ENCODE peak calls at places on chromosomes 1 and 21, in five cellular contexts. T is effector memory CD4-positive, alpha-beta T cell; C is HCT116; M is fibroblast of mammary gland; R is psoas muscle. L is an unnamed sample.

GRCh38 chr1:169193191-169193850 is 86.8 kb downstream of the ATP1B1 start:
- DNase-seq in C (no peak), R (peak; percentile 9), M (peak; percentile 23), T (no peak), L (no peak)

GRCh38 chr1:187267745-187268277 is 439.1 kb downstream of the PLA2G4A start:
- DNase-seq in R (no peak), C (peak; percentile 12), M (no peak), T (no peak), L (no peak)

GRCh38 chr1:196678510-196678884 is 26.7 kb downstream of the CFH start:
- DNase-seq in T (no peak), R (no peak), C (no peak), M (peak; percentile 44), L (no peak)

GRCh38 chr1:212135166-212135565 is 99.6 kb downstream of the DTL start:
- DNase-seq in T (no peak), R (no peak), M (no peak), C (no peak), L (no peak)

GRCh38 chr1:50417946-50418599 is 5.2 kb downstream of the DMRTA2 start:
- DNase-seq in T (no peak), C (no peak), R (no peak), M (no peak), L (no peak)

GRCh38 chr1:235888119-235888643 is 21.5 kb upstream of the LYST start:
- DNase-seq in R (no peak), M (no peak), T (no peak), C (no peak), L (no peak)

GRCh38 chr1:21045351-21045750 is 131.3 kb downstream of the EIF4G3 start:
- DNase-seq in M (peak; percentile 28), T (no peak), C (no peak), R (no peak), L (no peak)

GRCh38 chr1:234598974-234599616 is 10.9 kb downstream of the IRF2BP2 start:
- DNase-seq in M (peak; percentile 40), T (no peak), C (no peak), R (peak; percentile 38), L (peak; percentile 77)

GRCh38 chr1:3852711-3853498 is 4.1 kb downstream of the CEP104 start:
- DNase-seq in C (no peak), R (no peak), M (no peak), T (no peak), L (no peak)

GRCh38 chr1:38444311-38444710 is 397.7 kb upstream of the POU3F1 start:
- DNase-seq in C (no peak), T (no peak), M (peak; percentile 55), R (no peak), L (no peak)

GRCh38 chr1:147781056-147781471 is 20.7 kb upstream of the GJA5 start:
- DNase-seq in T (no peak), M (peak; percentile 8), R (no peak), C (no peak), L (no peak)

GRCh38 chr1:180778782-180779398 is 133.8 kb upstream of the KIAA1614 start:
- DNase-seq in M (no peak), T (no peak), C (peak; percentile 10), R (no peak), L (no peak)

GRCh38 chr21:30168086-30168485 is 1.5 kb upstream of the CLDN17 start:
- DNase-seq in M (no peak), R (no peak), C (no peak), T (no peak), L (no peak)

GRCh38 chr1:182446033-182446669 is 3.8 kb upstream of the RGSL1 start:
- DNase-seq in C (peak; percentile 47), R (no peak), M (peak; percentile 62), T (no peak), L (no peak)

GRCh38 chr21:45073301-45074047 is 906 bp upstream of the ADARB1 start:
- DNase-seq in T (no peak), R (no peak), M (peak; percentile 19), C (no peak), L (peak; percentile 79)

GRCh38 chr1:25204797-25205441 is 27.4 kb downstream of the SYF2 start:
- DNase-seq in M (peak; percentile 70), C (peak; percentile 38), R (no peak), T (no peak), L (no peak)

GRCh38 chr1:3320246-3321152 is 134.0 kb upstream of the ARHGEF16 start:
- DNase-seq in R (no peak), M (peak; percentile 39), C (peak; percentile 34), T (no peak), L (no peak)

GRCh38 chr1:86687595-86687994 is 16.8 kb upstream of the SH3GLB1 start:
- DNase-seq in R (no peak), C (no peak), T (no peak), M (peak; percentile 31), L (no peak)

GRCh38 chr1:198681831-198682756 is 43.3 kb downstream of the PTPRC start:
- DNase-seq in M (peak; percentile 86), T (peak; percentile 75), R (peak; percentile 31), C (no peak), L (no peak)

GRCh38 chr1:217469983-217470382 is 160.9 kb downstream of the GPATCH2 start:
- DNase-seq in R (no peak), C (no peak), T (no peak), M (no peak), L (no peak)

GRCh38 chr1:55400560-55400959 is 185.4 kb upstream of the USP24 start:
- DNase-seq in C (no peak), R (no peak), M (peak; percentile 94), T (no peak), L (no peak)

GRCh38 chr21:26169611-26170470 is 729 bp downstream of the APP start:
- DNase-seq in M (peak; percentile 68), T (no peak), R (peak; percentile 47), C (peak; percentile 16), L (peak; percentile 82)

DNA sequence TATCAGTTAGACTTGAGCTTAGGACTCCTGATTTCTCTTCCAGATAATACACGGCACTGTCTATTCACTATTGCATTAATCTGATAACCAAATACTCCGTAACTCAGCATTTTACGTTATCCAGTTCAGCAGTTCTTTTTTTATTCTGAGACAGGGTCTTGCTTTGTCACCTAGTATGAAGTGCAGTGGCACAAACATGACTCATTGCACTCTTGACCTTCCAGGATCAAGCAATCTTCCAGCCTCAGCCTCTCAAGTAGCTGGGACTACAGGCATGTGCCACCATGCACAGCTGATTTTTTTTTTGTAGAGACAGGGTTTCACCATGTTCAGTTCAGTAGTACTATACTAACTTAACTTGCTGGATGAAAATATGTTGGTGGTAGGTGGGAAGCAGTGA is 156.4 kb downstream of the PATJ start:
- DNase-seq in M (no peak), C (no peak), T (no peak), R (no peak), L (no peak)
- H3K4me3 ChIP-seq in M (no peak overlapping the region), C (no peak overlapping the region), T (no peak overlapping the region), R (no peak overlapping the region), L (no peak overlapping the region)

DNA sequence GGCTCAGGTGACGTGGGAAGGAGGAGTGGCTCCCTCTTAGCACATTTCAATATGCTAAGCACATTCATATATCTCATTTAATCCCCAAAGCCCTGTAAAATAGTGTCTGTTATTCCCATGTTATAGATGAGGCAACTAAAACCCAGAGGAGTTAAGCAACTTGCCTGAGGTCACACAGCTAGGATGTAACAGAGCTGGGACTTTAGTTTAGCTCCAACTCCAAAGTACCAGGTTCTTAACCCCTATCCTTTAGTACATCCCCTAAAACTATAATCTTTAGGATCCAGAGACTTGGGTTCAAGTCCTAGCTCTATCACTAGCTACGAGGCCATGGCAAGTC is 48.5 kb downstream of the LGR6 start:
- DNase-seq in C (no peak), R (no peak), T (no peak), M (no peak), L (no peak)
- H3K4me3 ChIP-seq in C (no peak overlapping the region), R (no peak overlapping the region), T (no peak overlapping the region), M (no peak overlapping the region), L (no peak overlapping the region)

GRCh38 chr1:23910553-23911246 is 2.5 kb downstream of the CNR2 start:
- DNase-seq in T (no peak), R (no peak), M (no peak), C (no peak), L (no peak)
- H3K4me3 ChIP-seq in T (no peak overlapping the region), R (no peak overlapping the region), M (no peak overlapping the region), C (no peak overlapping the region), L (no peak overlapping the region)

DNA sequence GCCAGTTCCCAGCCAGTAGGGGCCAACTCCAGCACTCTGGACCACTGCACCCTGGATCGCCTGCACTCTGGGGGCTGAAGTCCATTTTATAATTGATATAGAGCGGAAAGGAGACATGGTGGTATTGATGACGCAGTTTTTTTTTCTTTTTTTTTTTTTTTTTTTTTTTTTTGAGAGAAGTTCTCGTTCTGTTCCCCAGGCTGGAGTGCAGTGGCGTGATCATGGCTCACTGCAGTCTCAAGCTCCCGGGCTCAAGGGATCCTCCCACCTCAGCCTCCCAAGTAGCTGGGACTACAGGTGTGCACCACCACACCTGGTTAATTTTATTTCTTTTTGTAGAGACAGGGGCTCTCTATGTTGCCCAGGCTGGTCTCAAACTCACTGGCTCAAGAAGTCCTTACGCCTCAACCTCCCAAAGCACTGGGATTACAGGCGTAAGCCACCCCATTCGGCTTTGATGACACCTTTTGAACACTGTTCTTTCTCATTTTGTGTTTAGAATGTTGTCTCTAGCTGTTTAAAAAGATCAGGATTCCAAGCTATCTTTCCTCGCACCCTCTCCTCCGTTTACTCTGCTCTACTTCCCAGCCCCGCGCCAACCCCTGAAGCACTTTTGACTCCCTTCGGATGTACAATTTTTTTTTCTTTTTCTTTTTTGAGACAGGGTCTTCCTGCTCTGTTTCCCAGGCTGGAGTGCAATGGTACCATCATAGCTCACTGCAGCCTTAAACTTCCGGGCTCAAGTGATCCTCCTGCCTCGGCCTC is 960 bp downstream of the MX2 start:
- DNase-seq in C (no peak), M (no peak), T (no peak), R (no peak), L (no peak)
- H3K4me3 ChIP-seq in C (no peak overlapping the region), M (peak overlapping the region; percentile 60), T (peak overlapping the region; percentile 57), R (peak overlapping the region; percentile 51), L (peak overlapping the region; percentile 67)

GRCh38 chr1:242689378-242689777 is 164.9 kb upstream of the PLD5 start:
- DNase-seq in R (no peak), C (no peak), T (no peak), M (no peak), L (no peak)
- H3K4me3 ChIP-seq in R (no peak overlapping the region), C (no peak overlapping the region), T (no peak overlapping the region), M (no peak overlapping the region), L (no peak overlapping the region)

GRCh38 chr1:150392627-150393026 is 28.7 kb downstream of the RPRD2 start:
- DNase-seq in T (no peak), M (no peak), C (no peak), R (no peak), L (no peak)

GRCh38 chr1:150386546-150387080 is 22.7 kb downstream of the RPRD2 start:
- DNase-seq in M (no peak), R (no peak), T (no peak), C (no peak), L (no peak)

GRCh38 chr1:150387200-150387599 is 23.3 kb downstream of the RPRD2 start:
- DNase-seq in C (no peak), M (no peak), R (no peak), T (no peak), L (no peak)

GRCh38 chr1:150388241-150388640 is 24.3 kb downstream of the RPRD2 start:
- DNase-seq in R (no peak), C (no peak), M (no peak), T (no peak), L (no peak)

DNA sequence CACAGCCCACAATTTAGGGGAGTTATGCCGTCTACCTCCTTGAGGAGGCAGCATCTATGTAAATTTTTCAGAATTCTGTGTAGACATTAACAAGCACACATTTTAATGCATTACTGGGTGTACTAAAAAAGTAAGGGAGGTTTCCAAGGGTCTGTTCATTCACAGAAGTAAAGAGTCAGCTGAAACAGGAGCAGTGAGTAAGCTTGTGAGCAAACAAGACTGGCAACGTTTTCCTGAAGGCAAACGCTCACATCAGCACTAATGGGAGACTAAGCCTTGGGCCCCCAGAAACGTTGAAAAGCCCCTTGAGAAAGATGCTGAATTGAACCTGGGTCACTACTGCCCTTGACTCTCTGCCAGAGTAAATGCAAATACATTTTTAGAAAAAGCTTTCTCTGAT is 25.7 kb downstream of the RPRD2 start:
- DNase-seq in R (no peak), M (peak; percentile 12), T (no peak), C (no peak), L (no peak)
- H3K4me3 ChIP-seq in R (no peak overlapping the region), M (no peak overlapping the region), T (no peak overlapping the region), C (no peak overlapping the region), L (no peak overlapping the region)